ENCODE peak calls at places on chromosome 12, in five cellular contexts. A is CD8-positive, alpha-beta memory T cell; N is K562; D is RPMI7951; V is A172. R is an unnamed sample.

GRCh38 chr12:55930771-55931316 is at the start of gene DGKA:
- DNase-seq in A (peak; percentile 44), N (peak; percentile 77), D (peak; percentile 56), V (peak; percentile 53), R (peak; percentile 79)

GRCh38 chr12:105882404-105882803 is 256.4 kb downstream of the NUAK1 start:
- DNase-seq in A (no peak), N (no peak), D (peak; percentile 99), V (no peak), R (no peak)

GRCh38 chr12:88578274-88578673 is 2.0 kb downstream of the KITLG start:
- DNase-seq in A (no peak), N (no peak), D (peak; percentile 22), V (no peak), R (no peak)

GRCh38 chr12:88251798-88252197 is 109.7 kb downstream of the TMTC3 start:
- DNase-seq in A (no peak), N (no peak), D (no peak), V (no peak), R (no peak)

GRCh38 chr12:86256169-86256568 is at the start of gene MGAT4C:
- DNase-seq in A (no peak), N (no peak), D (no peak), V (no peak), R (no peak)

GRCh38 chr12:53500119-53500775 is 836 bp upstream of the TARBP2 start:
- DNase-seq in A (no peak), N (peak; percentile 65), D (peak; percentile 51), V (no peak), R (peak; percentile 80)

GRCh38 chr12:101566318-101566717 is 28.5 kb upstream of the MYBPC1 start:
- DNase-seq in A (no peak), N (no peak), D (no peak), V (peak; percentile 17), R (no peak)

GRCh38 chr12:131112690-131113290 is 159.1 kb downstream of the ADGRD1 start:
- DNase-seq in A (no peak), N (peak; percentile 11), D (no peak), V (peak; percentile 11), R (no peak)

GRCh38 chr12:116697305-116698130 is 40.4 kb downstream of the SPRING1 start:
- DNase-seq in A (no peak), N (peak; percentile 73), D (no peak), V (peak; percentile 18), R (peak; percentile 16)

GRCh38 chr12:70383886-70384285 is 17.8 kb downstream of the KCNMB4 start:
- DNase-seq in A (no peak), N (no peak), D (no peak), V (no peak), R (no peak)

GRCh38 chr12:94806617-94807016 is 156.3 kb upstream of the TMCC3 start:
- DNase-seq in A (no peak), N (no peak), D (no peak), V (no peak), R (no peak)

GRCh38 chr12:48780381-48781025 is 8.4 kb downstream of the ADCY6 start:
- DNase-seq in A (no peak), N (no peak), D (no peak), V (no peak), R (no peak)

GRCh38 chr12:94873368-94874085 is 130.0 kb downstream of the NDUFA12 start:
- DNase-seq in A (no peak), N (no peak), D (no peak), V (no peak), R (peak; percentile 6)

GRCh38 chr12:68446896-68447806 is 115.0 kb upstream of the MDM1 start:
- DNase-seq in A (no peak), N (no peak), D (no peak), V (no peak), R (peak; percentile 77)

GRCh38 chr12:58888131-58888783 is 32.0 kb downstream of the LRIG3 start:
- DNase-seq in A (no peak), N (no peak), D (no peak), V (peak; percentile 8), R (no peak)

GRCh38 chr12:88334271-88334670 is 192.2 kb downstream of the TMTC3 start:
- DNase-seq in A (no peak), N (peak; percentile 12), D (peak; percentile 84), V (peak; percentile 61), R (no peak)

GRCh38 chr12:64560395-64561301 is 49.6 kb upstream of the RASSF3 start:
- DNase-seq in A (no peak), N (peak; percentile 14), D (peak; percentile 91), V (peak; percentile 88), R (no peak)

GRCh38 chr12:116635487-116635886 is 76.3 kb downstream of the MAP1LC3B2 start:
- DNase-seq in A (no peak), N (no peak), D (no peak), V (no peak), R (no peak)

GRCh38 chr12:28802706-28803438 is 346.2 kb upstream of the FAR2 start:
- DNase-seq in A (no peak), N (no peak), D (no peak), V (no peak), R (no peak)

GRCh38 chr12:100758083-100758482 is 36.5 kb upstream of the ANO4 start:
- DNase-seq in A (no peak), N (no peak), D (no peak), V (no peak), R (no peak)

GRCh38 chr12:56034586-56035332 is 7.0 kb upstream of the RPS26 start:
- DNase-seq in A (no peak), N (no peak), D (no peak), V (no peak), R (no peak)

GRCh38 chr12:6582196-6582595 is 14.1 kb upstream of the NOP2 start:
- DNase-seq in A (no peak), N (no peak), D (no peak), V (no peak), R (no peak)

R was measured in erythroblast.